ENCODE peak calls at places on chromosomes 1 and 21, in four cellular contexts. One of them, this sample, is unnamed.

GRCh38 chr1:179030683-179031082 is 5.0 kb downstream of the FAM20B start:
- DNase-seq in GM12878: no peak
- DNase-seq in K562: no peak
- DNase-seq in HepG2: no peak
- DNase-seq in this sample: no peak

GRCh38 chr1:147820898-147821297 is 60.5 kb upstream of the GJA5 start:
- DNase-seq in GM12878: no peak
- DNase-seq in K562: peak
- DNase-seq in HepG2: no peak
- DNase-seq in this sample: no peak

GRCh38 chr1:89068291-89068690 is 3.3 kb upstream of the GBP1 start:
- DNase-seq in GM12878: no peak
- DNase-seq in K562: no peak
- DNase-seq in HepG2: no peak
- DNase-seq in this sample: no peak

GRCh38 chr1:41537788-41538351 is 53.4 kb upstream of the EDN2 start:
- DNase-seq in GM12878: no peak
- DNase-seq in K562: no peak
- DNase-seq in HepG2: no peak
- DNase-seq in this sample: no peak

GRCh38 chr1:24932284-24932683 is 2.2 kb upstream of the RUNX3 start:
- DNase-seq in GM12878: no peak
- DNase-seq in K562: peak
- DNase-seq in HepG2: no peak
- DNase-seq in this sample: peak

GRCh38 chr1:115219937-115220336 is 118.1 kb downstream of the NGF start:
- DNase-seq in GM12878: no peak
- DNase-seq in K562: no peak
- DNase-seq in HepG2: no peak
- DNase-seq in this sample: no peak

GRCh38 chr1:203690730-203691129 is 64.1 kb downstream of the ATP2B4 start:
- DNase-seq in GM12878: no peak
- DNase-seq in K562: no peak
- DNase-seq in HepG2: no peak
- DNase-seq in this sample: peak

GRCh38 chr1:230394134-230394533 is 32.0 kb downstream of the PGBD5 start:
- DNase-seq in GM12878: no peak
- DNase-seq in K562: no peak
- DNase-seq in HepG2: no peak
- DNase-seq in this sample: no peak

GRCh38 chr21:45516071-45516670 is 26.1 kb downstream of the SLC19A1 start:
- DNase-seq in GM12878: no peak
- DNase-seq in K562: no peak
- DNase-seq in HepG2: no peak
- DNase-seq in this sample: no peak
- TF ChIP-seq TCF7 in GM12878: no peak
- TF ChIP-seq TCF7 in K562: no peak
- TF ChIP-seq TCF7 in HepG2: no peak
- TF ChIP-seq TCF7 in this sample: no peak

GRCh38 chr1:198498881-198499280 is 41.6 kb downstream of the ATP6V1G3 start:
- DNase-seq in GM12878: no peak
- DNase-seq in K562: no peak
- DNase-seq in HepG2: no peak
- DNase-seq in this sample: no peak

GRCh38 chr1:198495635-198496034 is 44.8 kb downstream of the ATP6V1G3 start:
- DNase-seq in GM12878: no peak
- DNase-seq in K562: no peak
- DNase-seq in HepG2: no peak
- DNase-seq in this sample: no peak

GRCh38 chr1:198496216-198497143 is 44.0 kb downstream of the ATP6V1G3 start:
- DNase-seq in GM12878: no peak
- DNase-seq in K562: no peak
- DNase-seq in HepG2: no peak
- DNase-seq in this sample: no peak

GRCh38 chr1:198499588-198499987 is 40.9 kb downstream of the ATP6V1G3 start:
- DNase-seq in GM12878: no peak
- DNase-seq in K562: no peak
- DNase-seq in HepG2: no peak
- DNase-seq in this sample: no peak

DNA sequence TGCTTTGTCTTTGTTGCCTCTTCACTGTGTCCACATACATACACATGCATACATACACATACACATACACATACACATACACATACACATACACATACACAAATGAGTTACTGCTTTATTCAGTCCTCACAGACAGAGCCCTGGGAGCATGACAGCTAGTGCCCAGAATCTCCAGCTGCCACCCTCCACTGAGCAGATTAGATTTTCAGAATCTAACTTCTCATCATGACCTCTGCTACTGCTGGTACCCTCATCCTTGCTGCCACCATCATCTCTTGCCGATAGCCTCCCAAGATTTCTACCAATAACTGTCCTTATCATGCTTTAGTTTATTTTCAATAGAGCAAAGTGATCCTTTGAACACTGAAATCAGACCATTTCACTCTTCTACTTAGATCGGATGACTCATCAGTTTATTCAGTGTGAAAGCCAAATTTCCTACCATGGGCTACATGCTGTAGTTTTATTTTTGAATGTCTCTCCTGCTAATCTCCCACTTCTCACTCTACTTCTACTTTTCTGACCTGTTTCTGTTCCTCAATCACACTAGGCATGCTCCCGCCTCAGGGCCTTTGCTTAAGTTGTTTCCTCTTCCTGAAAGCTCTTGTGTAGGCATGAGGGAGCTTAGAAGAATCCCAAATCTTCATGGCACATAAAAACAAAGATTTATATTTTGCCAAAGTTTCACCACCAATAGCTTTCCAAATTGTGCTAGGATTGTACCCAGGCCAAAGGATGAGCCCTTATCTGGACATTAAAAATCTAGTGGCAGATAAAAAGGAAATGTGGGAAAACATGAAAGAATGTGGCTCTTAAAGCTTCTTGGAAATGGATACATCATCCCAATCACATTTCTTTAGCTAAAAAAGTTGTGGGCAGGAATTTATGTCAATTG is 42.9 kb downstream of the ATP6V1G3 start:
- DNase-seq in GM12878: no peak
- DNase-seq in K562: no peak
- DNase-seq in HepG2: no peak
- DNase-seq in this sample: no peak
- TF ChIP-seq ATF2 in GM12878: no peak
- TF ChIP-seq ATF2 in K562: no peak
- TF ChIP-seq ATF2 in HepG2: no peak
- TF ChIP-seq ATF2 in this sample: no peak

GRCh38 chr1:113135460-113135859 is 62.5 kb downstream of the LRIG2 start:
- DNase-seq in GM12878: no peak
- DNase-seq in K562: no peak
- DNase-seq in HepG2: no peak
- DNase-seq in this sample: no peak
- TF ChIP-seq MAX in GM12878: no peak
- TF ChIP-seq MAX in K562: no peak
- TF ChIP-seq MAX in HepG2: no peak
- TF ChIP-seq MAX in this sample: no peak

GRCh38 chr1:32392358-32392757 is 1.9 kb downstream of the BSDC1 start:
- DNase-seq in GM12878: no peak
- DNase-seq in K562: peak
- DNase-seq in HepG2: no peak
- DNase-seq in this sample: no peak
- TF ChIP-seq TCF7 in GM12878: no peak
- TF ChIP-seq TCF7 in K562: no peak
- TF ChIP-seq TCF7 in HepG2: no peak
- TF ChIP-seq TCF7 in this sample: no peak

GRCh38 chr1:234405676-234406075 is 32.4 kb downstream of the COA6 start:
- DNase-seq in GM12878: no peak
- DNase-seq in K562: no peak
- DNase-seq in HepG2: no peak
- DNase-seq in this sample: no peak

GRCh38 chr1:234412830-234413229 is 39.6 kb downstream of the COA6 start:
- DNase-seq in GM12878: no peak
- DNase-seq in K562: no peak
- DNase-seq in HepG2: no peak
- DNase-seq in this sample: no peak

GRCh38 chr1:234406871-234407270 is 33.6 kb downstream of the COA6 start:
- DNase-seq in GM12878: no peak
- DNase-seq in K562: no peak
- DNase-seq in HepG2: no peak
- DNase-seq in this sample: no peak

GRCh38 chr1:234409328-234409727 is 36.1 kb downstream of the COA6 start:
- DNase-seq in GM12878: no peak
- DNase-seq in K562: no peak
- DNase-seq in HepG2: no peak
- DNase-seq in this sample: no peak

DNA sequence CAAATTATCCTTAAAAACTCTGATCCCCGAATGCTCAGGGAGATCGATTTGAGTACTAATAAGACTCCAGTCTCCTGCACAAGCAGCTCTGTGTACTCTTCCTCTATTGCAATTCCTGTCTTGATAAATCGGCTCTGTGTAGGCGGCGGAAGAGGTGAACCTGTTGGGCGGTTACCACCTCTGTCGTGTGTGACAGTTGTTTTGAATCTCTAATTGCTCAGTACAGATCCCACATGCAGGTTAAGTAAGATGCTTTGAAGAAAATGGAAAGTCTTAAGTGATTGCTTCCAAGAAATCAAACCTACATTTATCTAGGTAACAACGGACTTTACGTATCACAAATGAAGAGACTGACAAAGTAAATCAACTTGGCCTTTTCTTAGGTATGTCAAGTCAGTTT is 35.5 kb downstream of the COA6 start:
- DNase-seq in GM12878: no peak
- DNase-seq in K562: no peak
- DNase-seq in HepG2: no peak
- DNase-seq in this sample: no peak
- TF ChIP-seq ATF2 in GM12878: no peak
- TF ChIP-seq ATF2 in K562: no peak
- TF ChIP-seq ATF2 in HepG2: no peak
- TF ChIP-seq ATF2 in this sample: no peak